ENCODE peak calls at places on chromosomes 2 and 18, in six cellular contexts. One of them, this sample, is unnamed.
A peak's percentile ranks its signal among the peaks of the same experiment; 100 is the strongest.

GRCh38 chr18:34871435-34871834 is 161.3 kb downstream of the DTNA start:
- DNase-seq in NCI-H187: no peak
- DNase-seq in nucleus accumbens: no peak
- DNase-seq in MV-4-11: peak; percentile 25
- DNase-seq in Daoy: peak; percentile 19
- DNase-seq in cerebellum: no peak
- DNase-seq in this sample: no peak

GRCh38 chr18:245282-245847 is 22.5 kb downstream of the THOC1 start:
- DNase-seq in nucleus accumbens: no peak
- DNase-seq in Daoy: no peak
- DNase-seq in cerebellum: no peak
- DNase-seq in NCI-H187: no peak
- DNase-seq in MV-4-11: no peak
- DNase-seq in this sample: no peak

GRCh38 chr2:10097352-10098148 is 17.3 kb upstream of the CYS1 start:
- DNase-seq in MV-4-11: peak; percentile 21
- DNase-seq in Daoy: peak; percentile 74
- DNase-seq in NCI-H187: peak; percentile 85
- DNase-seq in nucleus accumbens: no peak
- DNase-seq in cerebellum: peak; percentile 85
- DNase-seq in this sample: no peak

GRCh38 chr2:31401580-31401979 is 13.0 kb downstream of the XDH start:
- DNase-seq in nucleus accumbens: no peak
- DNase-seq in Daoy: peak; percentile 96
- DNase-seq in MV-4-11: no peak
- DNase-seq in NCI-H187: no peak
- DNase-seq in cerebellum: no peak
- DNase-seq in this sample: no peak

GRCh38 chr2:165909466-165909865 is 44.1 kb downstream of the TTC21B start:
- DNase-seq in NCI-H187: no peak
- DNase-seq in nucleus accumbens: no peak
- DNase-seq in MV-4-11: no peak
- DNase-seq in Daoy: no peak
- DNase-seq in cerebellum: no peak
- DNase-seq in this sample: no peak

GRCh38 chr2:98664323-98664722 is 55.9 kb downstream of the UNC50 start:
- DNase-seq in Daoy: no peak
- DNase-seq in cerebellum: no peak
- DNase-seq in nucleus accumbens: no peak
- DNase-seq in MV-4-11: peak; percentile 60
- DNase-seq in NCI-H187: no peak
- DNase-seq in this sample: peak; percentile 62

GRCh38 chr2:172693037-172693436 is 42.6 kb upstream of the RAPGEF4 start:
- DNase-seq in NCI-H187: no peak
- DNase-seq in Daoy: peak; percentile 96
- DNase-seq in nucleus accumbens: no peak
- DNase-seq in cerebellum: peak; percentile 79
- DNase-seq in MV-4-11: peak; percentile 77
- DNase-seq in this sample: no peak

GRCh38 chr2:224111576-224111975 is 72.5 kb upstream of the SERPINE2 start:
- DNase-seq in Daoy: no peak
- DNase-seq in NCI-H187: no peak
- DNase-seq in nucleus accumbens: no peak
- DNase-seq in cerebellum: no peak
- DNase-seq in MV-4-11: no peak
- DNase-seq in this sample: no peak

GRCh38 chr18:3616142-3616541 is 166.2 kb downstream of the TGIF1 start:
- DNase-seq in MV-4-11: no peak
- DNase-seq in Daoy: no peak
- DNase-seq in cerebellum: no peak
- DNase-seq in nucleus accumbens: no peak
- DNase-seq in NCI-H187: no peak
- DNase-seq in this sample: no peak

GRCh38 chr2:164903944-164904343 is 51.4 kb downstream of the SLC38A11 start:
- DNase-seq in nucleus accumbens: no peak
- DNase-seq in Daoy: peak; percentile 39
- DNase-seq in cerebellum: no peak
- DNase-seq in MV-4-11: no peak
- DNase-seq in NCI-H187: no peak
- DNase-seq in this sample: no peak

GRCh38 chr18:3454365-3455089 is 4.6 kb downstream of the TGIF1 start:
- DNase-seq in NCI-H187: no peak
- DNase-seq in cerebellum: no peak
- DNase-seq in Daoy: peak; percentile 29
- DNase-seq in MV-4-11: peak; percentile 24
- DNase-seq in nucleus accumbens: no peak
- DNase-seq in this sample: no peak

GRCh38 chr2:186059096-186059495 is 320.5 kb downstream of the FSIP2 start:
- DNase-seq in nucleus accumbens: no peak
- DNase-seq in NCI-H187: no peak
- DNase-seq in Daoy: no peak
- DNase-seq in MV-4-11: no peak
- DNase-seq in cerebellum: peak; percentile 60
- DNase-seq in this sample: no peak

This sample was measured in activated T-helper 2 cell treated with anti-CD3 and anti-CD28 coated beads, Interferon-gamma antibody, Interleukin-2, Interleukin-4, amounts not matched to agents 10 μg/mL and 5 μg/mL and 100 μg/mL, durations not matched to agents 14 hours and 24 hours and 36 hours.